ENCODE peak calls at places on chromosomes 7 and 10, in ten cellular contexts. One of them, this sample, is unnamed.

GRCh38 chr7:39217752-39218151 is 240.0 kb downstream of the POU6F2 start:
- DNase-seq in RWPE1: no peak
- DNase-seq in upper lobe of left lung: no peak
- DNase-seq in astrocyte of the spinal cord: no peak
- DNase-seq in WTC11: no peak
- DNase-seq in psoas muscle: no peak
- DNase-seq in ovary: no peak
- DNase-seq in spleen: no peak
- DNase-seq in AG09309: no peak
- DNase-seq in HepG2: no peak
- DNase-seq in this sample: no peak

GRCh38 chr7:158411232-158411950 is 176.2 kb downstream of the PTPRN2 start:
- DNase-seq in spleen: peak; percentile 69
- DNase-seq in upper lobe of left lung: no peak
- DNase-seq in WTC11: no peak
- DNase-seq in RWPE1: no peak
- DNase-seq in AG09309: no peak
- DNase-seq in psoas muscle: no peak
- DNase-seq in ovary: no peak
- DNase-seq in astrocyte of the spinal cord: no peak
- DNase-seq in HepG2: no peak
- DNase-seq in this sample: no peak

GRCh38 chr7:81111358-81111757 is 192.5 kb upstream of the SEMA3C start:
- DNase-seq in WTC11: no peak
- DNase-seq in astrocyte of the spinal cord: peak; percentile 90
- DNase-seq in ovary: no peak
- DNase-seq in psoas muscle: no peak
- DNase-seq in upper lobe of left lung: no peak
- DNase-seq in RWPE1: peak; percentile 35
- DNase-seq in HepG2: no peak
- DNase-seq in AG09309: peak; percentile 97
- DNase-seq in spleen: no peak
- DNase-seq in this sample: no peak

GRCh38 chr7:73999664-74000420 is 28.1 kb upstream of the ELN start:
- DNase-seq in astrocyte of the spinal cord: peak; percentile 84
- DNase-seq in AG09309: peak; percentile 83
- DNase-seq in spleen: no peak
- DNase-seq in psoas muscle: peak; percentile 75
- DNase-seq in upper lobe of left lung: peak; percentile 66
- DNase-seq in WTC11: no peak
- DNase-seq in HepG2: no peak
- DNase-seq in ovary: peak; percentile 36
- DNase-seq in RWPE1: no peak
- DNase-seq in this sample: no peak

GRCh38 chr7:132141109-132141508 is 435.2 kb downstream of the PLXNA4 start:
- DNase-seq in WTC11: no peak
- DNase-seq in spleen: no peak
- DNase-seq in RWPE1: no peak
- DNase-seq in AG09309: peak; percentile 21
- DNase-seq in HepG2: no peak
- DNase-seq in astrocyte of the spinal cord: peak; percentile 23
- DNase-seq in upper lobe of left lung: no peak
- DNase-seq in psoas muscle: no peak
- DNase-seq in ovary: no peak
- DNase-seq in this sample: no peak

GRCh38 chr10:94496010-94496409 is 49.6 kb upstream of the HELLS start:
- DNase-seq in WTC11: no peak
- DNase-seq in spleen: no peak
- DNase-seq in HepG2: no peak
- DNase-seq in astrocyte of the spinal cord: peak; percentile 30
- DNase-seq in psoas muscle: no peak
- DNase-seq in upper lobe of left lung: no peak
- DNase-seq in ovary: no peak
- DNase-seq in RWPE1: no peak
- DNase-seq in AG09309: no peak
- DNase-seq in this sample: no peak

GRCh38 chr10:31709501-31709900 is 219.1 kb downstream of the ARHGAP12 start:
- DNase-seq in RWPE1: no peak
- DNase-seq in HepG2: no peak
- DNase-seq in astrocyte of the spinal cord: no peak
- DNase-seq in ovary: no peak
- DNase-seq in AG09309: no peak
- DNase-seq in spleen: no peak
- DNase-seq in psoas muscle: no peak
- DNase-seq in upper lobe of left lung: no peak
- DNase-seq in WTC11: no peak
- DNase-seq in this sample: no peak

GRCh38 chr10:94042001-94042813 is 48.5 kb downstream of the PLCE1 start:
- DNase-seq in upper lobe of left lung: no peak
- DNase-seq in HepG2: no peak
- DNase-seq in AG09309: peak; percentile 73
- DNase-seq in astrocyte of the spinal cord: peak; percentile 89
- DNase-seq in WTC11: no peak
- DNase-seq in psoas muscle: no peak
- DNase-seq in spleen: no peak
- DNase-seq in RWPE1: peak; percentile 67
- DNase-seq in ovary: no peak
- DNase-seq in this sample: no peak

GRCh38 chr7:66359656-66360211 is 154.6 kb downstream of the TPST1 start:
- DNase-seq in ovary: no peak
- DNase-seq in astrocyte of the spinal cord: no peak
- DNase-seq in WTC11: no peak
- DNase-seq in psoas muscle: no peak
- DNase-seq in spleen: peak; percentile 45
- DNase-seq in upper lobe of left lung: peak; percentile 36
- DNase-seq in AG09309: no peak
- DNase-seq in HepG2: no peak
- DNase-seq in RWPE1: peak; percentile 65
- DNase-seq in this sample: no peak

GRCh38 chr10:110363572-110364411 is 59.1 kb upstream of the SMNDC1 start:
- DNase-seq in AG09309: no peak
- DNase-seq in astrocyte of the spinal cord: no peak
- DNase-seq in HepG2: no peak
- DNase-seq in WTC11: no peak
- DNase-seq in ovary: no peak
- DNase-seq in upper lobe of left lung: peak; percentile 21
- DNase-seq in spleen: no peak
- DNase-seq in psoas muscle: no peak
- DNase-seq in RWPE1: no peak
- DNase-seq in this sample: no peak

GRCh38 chr10:44976352-44977198 is 2.0 kb downstream of the DEPP1 start:
- DNase-seq in astrocyte of the spinal cord: no peak
- DNase-seq in RWPE1: no peak
- DNase-seq in psoas muscle: no peak
- DNase-seq in HepG2: no peak
- DNase-seq in AG09309: no peak
- DNase-seq in spleen: peak; percentile 67
- DNase-seq in WTC11: no peak
- DNase-seq in ovary: no peak
- DNase-seq in upper lobe of left lung: no peak
- DNase-seq in this sample: no peak

GRCh38 chr10:103574116-103575061 is 80.9 kb downstream of the NEURL1 start:
- DNase-seq in AG09309: no peak
- DNase-seq in psoas muscle: no peak
- DNase-seq in spleen: no peak
- DNase-seq in upper lobe of left lung: no peak
- DNase-seq in WTC11: no peak
- DNase-seq in HepG2: no peak
- DNase-seq in astrocyte of the spinal cord: no peak
- DNase-seq in ovary: no peak
- DNase-seq in RWPE1: no peak
- DNase-seq in this sample: no peak

DNA sequence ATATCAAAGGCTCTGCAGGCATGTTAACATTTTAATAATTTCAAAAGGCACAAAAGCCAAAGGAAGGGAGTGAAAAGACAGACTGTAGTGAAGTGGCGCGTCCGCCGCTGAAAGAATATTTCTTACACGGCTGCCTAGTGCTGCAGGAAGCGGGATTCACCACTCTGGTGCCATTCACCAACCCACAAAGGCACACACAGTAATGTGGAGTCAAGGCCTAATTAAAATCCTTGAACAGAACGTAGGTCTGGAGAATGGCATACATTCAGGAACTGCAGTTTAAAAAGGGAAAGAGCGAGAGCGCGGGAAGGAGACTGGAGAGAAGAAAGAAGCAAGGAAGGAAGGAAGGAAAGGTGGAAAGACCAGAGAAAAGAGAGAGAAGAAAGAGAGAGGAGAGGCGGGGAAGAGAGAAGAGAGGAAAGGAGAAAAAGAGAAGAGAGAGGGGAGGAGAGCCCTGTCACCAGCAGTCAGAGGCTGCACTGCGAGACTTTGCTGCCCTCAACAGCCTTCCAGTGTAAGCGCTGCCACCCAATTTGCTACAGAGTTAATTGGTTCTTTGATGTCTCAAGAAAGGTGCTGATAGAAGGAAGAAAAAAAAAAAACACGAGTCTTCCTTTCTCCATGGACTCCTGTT is 554.0 kb downstream of the MDFIC start:
- DNase-seq in astrocyte of the spinal cord: peak; percentile 22
- DNase-seq in upper lobe of left lung: no peak
- DNase-seq in AG09309: no peak
- DNase-seq in ovary: no peak
- DNase-seq in WTC11: peak; percentile 45
- DNase-seq in spleen: no peak
- DNase-seq in HepG2: no peak
- DNase-seq in RWPE1: no peak
- DNase-seq in psoas muscle: no peak
- DNase-seq in this sample: no peak
- TF ChIP-seq CTCF in astrocyte of the spinal cord: peak; percentile 54
- TF ChIP-seq CTCF in upper lobe of left lung: no peak
- TF ChIP-seq CTCF in AG09309: peak; percentile 24
- TF ChIP-seq CTCF in ovary: no peak
- TF ChIP-seq CTCF in WTC11: no peak
- TF ChIP-seq CTCF in spleen: no peak
- TF ChIP-seq CTCF in HepG2: peak; percentile 40
- TF ChIP-seq CTCF in RWPE1: no peak
- TF ChIP-seq CTCF in psoas muscle: no peak
- TF ChIP-seq CTCF in this sample: no peak

GRCh38 chr7:44581907-44582603 is at the start of gene TMED4:
- DNase-seq in RWPE1: peak; percentile 100
- DNase-seq in psoas muscle: peak; percentile 100
- DNase-seq in ovary: peak; percentile 100
- DNase-seq in astrocyte of the spinal cord: peak; percentile 99
- DNase-seq in spleen: peak; percentile 100
- DNase-seq in HepG2: peak; percentile 96
- DNase-seq in AG09309: peak; percentile 93
- DNase-seq in WTC11: peak; percentile 100
- DNase-seq in upper lobe of left lung: peak; percentile 100
- DNase-seq in this sample: peak; percentile 100
- TF ChIP-seq CTCF in RWPE1: no peak
- TF ChIP-seq CTCF in psoas muscle: no peak
- TF ChIP-seq CTCF in ovary: no peak
- TF ChIP-seq CTCF in astrocyte of the spinal cord: no peak
- TF ChIP-seq CTCF in spleen: no peak
- TF ChIP-seq CTCF in HepG2: no peak
- TF ChIP-seq CTCF in AG09309: no peak
- TF ChIP-seq CTCF in WTC11: no peak
- TF ChIP-seq CTCF in upper lobe of left lung: no peak
- TF ChIP-seq CTCF in this sample: no peak

DNA sequence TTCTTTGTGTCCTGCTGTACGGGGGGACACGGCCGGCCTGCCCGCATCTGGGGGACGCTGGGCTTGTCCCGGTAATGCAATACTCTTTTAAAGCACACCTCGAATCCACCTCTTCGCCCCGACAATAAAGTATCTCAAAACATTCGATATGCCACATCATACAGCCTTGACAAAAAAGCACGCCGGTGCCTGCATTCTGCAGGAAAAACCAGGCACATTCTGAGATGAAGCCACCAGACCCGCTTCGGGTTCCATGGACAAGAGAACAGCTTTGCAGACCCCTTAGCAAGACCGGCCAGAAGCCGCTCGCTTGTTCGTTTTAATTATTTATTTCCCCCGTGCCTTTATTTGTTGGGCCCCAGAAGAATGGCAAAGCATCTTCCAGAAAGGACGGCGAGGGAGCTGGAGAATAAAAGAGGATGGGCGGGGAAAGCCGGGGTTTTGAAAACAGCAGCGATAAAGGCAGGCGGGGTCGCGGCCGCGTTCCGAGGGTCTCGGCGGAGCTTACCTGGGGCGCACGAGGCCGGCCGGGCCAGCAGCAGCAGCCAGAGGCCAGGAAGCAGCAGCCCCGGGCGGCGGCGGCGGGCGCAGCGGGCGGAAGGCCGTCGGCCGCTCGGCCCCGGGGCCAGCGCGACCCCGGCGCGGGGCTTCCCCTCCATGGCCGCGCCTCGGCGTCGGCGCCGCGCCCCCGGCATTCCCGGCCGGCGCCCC is 459 bp downstream of the KIAA1549 start:
- DNase-seq in spleen: peak; percentile 77
- DNase-seq in ovary: no peak
- DNase-seq in WTC11: peak; percentile 49
- DNase-seq in upper lobe of left lung: no peak
- DNase-seq in HepG2: no peak
- DNase-seq in astrocyte of the spinal cord: peak; percentile 10
- DNase-seq in AG09309: no peak
- DNase-seq in RWPE1: peak; percentile 6
- DNase-seq in psoas muscle: no peak
- DNase-seq in this sample: no peak
- TF ChIP-seq CTCF in spleen: no peak
- TF ChIP-seq CTCF in ovary: no peak
- TF ChIP-seq CTCF in WTC11: no peak
- TF ChIP-seq CTCF in upper lobe of left lung: no peak
- TF ChIP-seq CTCF in HepG2: no peak
- TF ChIP-seq CTCF in astrocyte of the spinal cord: no peak
- TF ChIP-seq CTCF in AG09309: no peak
- TF ChIP-seq CTCF in RWPE1: no peak
- TF ChIP-seq CTCF in psoas muscle: no peak
- TF ChIP-seq CTCF in this sample: no peak

GRCh38 chr10:60869916-60870728 is 73.9 kb downstream of the RHOBTB1 start:
- DNase-seq in RWPE1: no peak
- DNase-seq in spleen: no peak
- DNase-seq in astrocyte of the spinal cord: no peak
- DNase-seq in WTC11: no peak
- DNase-seq in ovary: no peak
- DNase-seq in HepG2: no peak
- DNase-seq in upper lobe of left lung: no peak
- DNase-seq in psoas muscle: no peak
- DNase-seq in AG09309: no peak
- DNase-seq in this sample: no peak
- TF ChIP-seq CTCF in RWPE1: no peak
- TF ChIP-seq CTCF in spleen: no peak
- TF ChIP-seq CTCF in astrocyte of the spinal cord: no peak
- TF ChIP-seq CTCF in WTC11: no peak
- TF ChIP-seq CTCF in ovary: no peak
- TF ChIP-seq CTCF in HepG2: peak; percentile 18
- TF ChIP-seq CTCF in upper lobe of left lung: no peak
- TF ChIP-seq CTCF in psoas muscle: peak; percentile 51
- TF ChIP-seq CTCF in AG09309: peak; percentile 23
- TF ChIP-seq CTCF in this sample: no peak

GRCh38 chr10:84008878-84009277 is 130.4 kb upstream of the GHITM start:
- DNase-seq in RWPE1: peak; percentile 20
- DNase-seq in HepG2: no peak
- DNase-seq in psoas muscle: no peak
- DNase-seq in spleen: no peak
- DNase-seq in upper lobe of left lung: peak; percentile 22
- DNase-seq in astrocyte of the spinal cord: no peak
- DNase-seq in WTC11: peak; percentile 77
- DNase-seq in AG09309: no peak
- DNase-seq in ovary: no peak
- DNase-seq in this sample: no peak
- TF ChIP-seq CTCF in RWPE1: peak; percentile 58
- TF ChIP-seq CTCF in HepG2: peak; percentile 65
- TF ChIP-seq CTCF in psoas muscle: peak; percentile 37
- TF ChIP-seq CTCF in spleen: no peak
- TF ChIP-seq CTCF in upper lobe of left lung: peak; percentile 35
- TF ChIP-seq CTCF in astrocyte of the spinal cord: peak; percentile 35
- TF ChIP-seq CTCF in WTC11: peak; percentile 94
- TF ChIP-seq CTCF in AG09309: peak; percentile 50
- TF ChIP-seq CTCF in ovary: no peak
- TF ChIP-seq CTCF in this sample: peak; percentile 87

GRCh38 chr10:84715911-84716310 is 387.5 kb downstream of the CCSER2 start:
- DNase-seq in AG09309: no peak
- DNase-seq in upper lobe of left lung: no peak
- DNase-seq in ovary: no peak
- DNase-seq in HepG2: peak; percentile 41
- DNase-seq in RWPE1: peak; percentile 13
- DNase-seq in astrocyte of the spinal cord: peak; percentile 1
- DNase-seq in WTC11: peak; percentile 69
- DNase-seq in spleen: no peak
- DNase-seq in psoas muscle: no peak
- DNase-seq in this sample: no peak
- TF ChIP-seq CTCF in AG09309: peak; percentile 35
- TF ChIP-seq CTCF in upper lobe of left lung: peak; percentile 23
- TF ChIP-seq CTCF in ovary: no peak
- TF ChIP-seq CTCF in HepG2: peak; percentile 70
- TF ChIP-seq CTCF in RWPE1: no peak
- TF ChIP-seq CTCF in astrocyte of the spinal cord: peak; percentile 58
- TF ChIP-seq CTCF in WTC11: peak; percentile 78
- TF ChIP-seq CTCF in spleen: no peak
- TF ChIP-seq CTCF in psoas muscle: no peak
- TF ChIP-seq CTCF in this sample: peak; percentile 26

This sample was measured in CD14-positive monocyte.